ENCODE peak calls at places on chromosomes 3 and 15, in four cellular contexts. Z is cardiac fibroblast, F is GM04504, G is T-helper 1 cell. M is an unnamed sample.

GRCh38 chr3:196524527-196524926 is 9.4 kb upstream of the SMCO1 start:
- DNase-seq in Z (peak; percentile 46), G (no peak), F (no peak), M (peak; percentile 19)

GRCh38 chr15:89090791-89091666 is 2.8 kb downstream of the ABHD2 start:
- DNase-seq in G (no peak), F (no peak), Z (peak; percentile 85), M (peak; percentile 77)

GRCh38 chr3:190012314-190012782 is 108.3 kb downstream of the P3H2 start:
- DNase-seq in Z (peak; percentile 55), F (no peak), G (no peak), M (peak; percentile 45)

GRCh38 chr15:31869640-31870335 is 160.5 kb upstream of the CHRNA7 start:
- DNase-seq in F (no peak), G (no peak), Z (peak; percentile 9), M (peak; percentile 17)

GRCh38 chr15:71612869-71613268 is 197.5 kb upstream of the NR2E3 start:
- DNase-seq in F (no peak), Z (no peak), G (no peak), M (no peak)

GRCh38 chr3:53254190-53254809 is 1.5 kb downstream of the TKT start:
- DNase-seq in F (no peak), G (no peak), Z (peak; percentile 34), M (peak; percentile 55)

GRCh38 chr3:52119056-52119455 is 35.2 kb downstream of the POC1A start:
- DNase-seq in Z (no peak), F (no peak), G (no peak), M (no peak)

GRCh38 chr3:69542265-69543079 is 156.6 kb upstream of the FRMD4B start:
- DNase-seq in G (no peak), Z (peak; percentile 18), F (no peak), M (peak; percentile 4)

GRCh38 chr3:30924763-30925162 is 30.3 kb upstream of the GADL1 start:
- DNase-seq in Z (peak; percentile 57), G (no peak), F (no peak), M (peak; percentile 51)

GRCh38 chr15:28944696-28945300 is 59.0 kb downstream of the APBA2 start:
- DNase-seq in G (no peak), Z (no peak), F (no peak), M (no peak)

GRCh38 chr15:79171320-79172031 is 80.9 kb upstream of the RASGRF1 start:
- DNase-seq in Z (no peak), G (no peak), F (no peak), M (no peak)

GRCh38 chr3:129122697-129123055 is 1.1 kb upstream of the RAB43 start:
- DNase-seq in Z (no peak), G (no peak), F (no peak), M (peak; percentile 41)

GRCh38 chr15:39657714-39658113 is 76.8 kb downstream of the THBS1 start:
- DNase-seq in F (no peak), Z (peak; percentile 85), G (no peak), M (peak; percentile 44)

GRCh38 chr3:74079961-74080562 is 455.3 kb upstream of the PDZRN3 start:
- DNase-seq in Z (no peak), F (no peak), G (no peak), M (no peak)

GRCh38 chr3:193826126-193826795 is 233.3 kb downstream of the OPA1 start:
- DNase-seq in Z (peak; percentile 65), G (no peak), F (peak; percentile 42), M (peak; percentile 36)

GRCh38 chr3:94162700-94163099 is 99.8 kb downstream of the NSUN3 start:
- DNase-seq in F (no peak), G (no peak), Z (peak; percentile 81), M (no peak)

GRCh38 chr3:122299872-122300460 is 25.1 kb upstream of the CSTA start:
- DNase-seq in F (no peak), Z (peak; percentile 45), G (no peak), M (no peak)

GRCh38 chr3:11145888-11146287 is 8.4 kb upstream of the HRH1 start:
- DNase-seq in Z (peak; percentile 81), F (peak; percentile 89), G (no peak), M (peak; percentile 73)

GRCh38 chr3:58463181-58463941 is 28.5 kb upstream of the KCTD6 start:
- DNase-seq in G (peak; percentile 42), Z (peak; percentile 88), F (peak; percentile 62), M (peak; percentile 76)

GRCh38 chr3:112767177-112767576 is 79.5 kb downstream of the CD200R1L start:
- DNase-seq in G (no peak), Z (no peak), F (no peak), M (peak; percentile 47)

GRCh38 chr15:69031013-69032001 is 16.8 kb downstream of the NOX5 start:
- DNase-seq in F (no peak), G (no peak), Z (peak; percentile 27), M (peak; percentile 31)

M was measured in adipocyte.